ENCODE peak calls at places on chromosomes 5 and 9, in eight cellular contexts. R is endothelial cell of umbilical vein, X is K562, U is A549, A is HCT116, I is HepG2, B is GM12878, N is H1. H is an unnamed sample.

GRCh38 chr5:136769900-136770684 is 404.7 kb upstream of the TRPC7 start:
- DNase-seq in N (peak), I (peak), R (peak), U (peak), B (no peak), A (peak), X (peak), H (peak)

GRCh38 chr5:143968071-143968878 is 156.3 kb downstream of the HMHB1 start:
- DNase-seq in U (peak), B (peak), X (peak), A (peak), N (no peak), I (peak), R (peak), H (peak)

GRCh38 chr5:119360905-119361605 is 5.2 kb downstream of the TNFAIP8 start:
- DNase-seq in R (no peak), B (no peak), N (no peak), I (no peak), A (no peak), X (no peak), U (no peak), H (no peak)

GRCh38 chr5:112923148-112923917 is 1.3 kb upstream of the REEP5 start:
- DNase-seq in A (no peak), I (no peak), X (peak), U (no peak), N (no peak), B (peak), R (no peak), H (peak)

GRCh38 chr9:134626576-134627416 is 14.8 kb upstream of the COL5A1 start:
- DNase-seq in I (no peak), N (no peak), B (no peak), R (no peak), X (no peak), U (no peak), A (no peak), H (no peak)

GRCh38 chr5:142600611-142601360 is 85.1 kb downstream of the FGF1 start:
- DNase-seq in A (no peak), N (no peak), I (peak), B (no peak), U (no peak), X (peak), R (peak), H (no peak)

GRCh38 chr9:89109666-89110065 is 69.0 kb downstream of the SHC3 start:
- DNase-seq in R (no peak), B (no peak), A (no peak), N (no peak), X (no peak), I (no peak), U (no peak), H (no peak)

GRCh38 chr9:126938332-126938731 is 23.8 kb downstream of the RALGPS1 start:
- DNase-seq in I (no peak), N (no peak), B (no peak), X (no peak), R (no peak), A (no peak), U (no peak), H (no peak)

GRCh38 chr5:108728566-108729305 is 19.0 kb upstream of the FER start:
- DNase-seq in I (no peak), R (peak), U (no peak), A (no peak), B (no peak), N (no peak), X (peak), H (peak)

GRCh38 chr9:70021026-70021571 is 22.5 kb upstream of the MAMDC2 start:
- DNase-seq in X (no peak), U (no peak), A (no peak), N (no peak), B (no peak), R (peak), I (no peak), H (no peak)

GRCh38 chr5:83401122-83401620 is 70.4 kb upstream of the VCAN start:
- DNase-seq in N (no peak), X (no peak), A (no peak), I (no peak), B (peak), R (no peak), U (no peak), H (peak)

GRCh38 chr9:96126321-96126881 is 175.6 kb downstream of the HSD17B3 start:
- DNase-seq in U (no peak), N (no peak), B (no peak), X (no peak), A (no peak), I (no peak), R (no peak), H (no peak)

GRCh38 chr9:124473310-124473709 is 23.1 kb downstream of the ADGRD2 start:
- DNase-seq in A (no peak), U (no peak), B (no peak), X (no peak), R (no peak), N (no peak), I (peak), H (no peak)

GRCh38 chr9:32578976-32579375 is 6.0 kb upstream of the NDUFB6 start:
- DNase-seq in I (no peak), A (no peak), R (no peak), U (no peak), N (no peak), X (no peak), B (no peak), H (no peak)

GRCh38 chr9:32577316-32577715 is 4.4 kb upstream of the NDUFB6 start:
- DNase-seq in A (no peak), N (no peak), X (no peak), B (no peak), R (no peak), U (no peak), I (no peak), H (no peak)

GRCh38 chr9:32570262-32570661 is 2.7 kb downstream of the NDUFB6 start:
- DNase-seq in X (no peak), R (no peak), N (no peak), U (no peak), B (no peak), I (no peak), A (no peak), H (no peak)

GRCh38 chr9:32571969-32572899 is 725 bp downstream of the NDUFB6 start:
- DNase-seq in X (peak), B (peak), A (peak), I (peak), U (peak), N (peak), R (peak), H (peak)

GRCh38 chr9:32572900-32573523 is at the start of gene NDUFB6:
- DNase-seq in X (peak), U (peak), A (peak), R (peak), N (peak), I (peak), B (peak), H (peak)
- TF ChIP-seq POLR2A in X (peak), U (peak), A (peak), R (peak), N (peak), I (peak), B (peak), H (peak)

GRCh38 chr5:150763023-150763793 is 4.4 kb upstream of the DCTN4 start:
- DNase-seq in I (peak), N (no peak), A (no peak), R (no peak), B (no peak), X (peak), U (no peak), H (peak)
- TF ChIP-seq MAX in I (no peak), N (no peak), A (no peak), R (no peak), B (no peak), X (no peak), U (no peak), H (no peak)

DNA sequence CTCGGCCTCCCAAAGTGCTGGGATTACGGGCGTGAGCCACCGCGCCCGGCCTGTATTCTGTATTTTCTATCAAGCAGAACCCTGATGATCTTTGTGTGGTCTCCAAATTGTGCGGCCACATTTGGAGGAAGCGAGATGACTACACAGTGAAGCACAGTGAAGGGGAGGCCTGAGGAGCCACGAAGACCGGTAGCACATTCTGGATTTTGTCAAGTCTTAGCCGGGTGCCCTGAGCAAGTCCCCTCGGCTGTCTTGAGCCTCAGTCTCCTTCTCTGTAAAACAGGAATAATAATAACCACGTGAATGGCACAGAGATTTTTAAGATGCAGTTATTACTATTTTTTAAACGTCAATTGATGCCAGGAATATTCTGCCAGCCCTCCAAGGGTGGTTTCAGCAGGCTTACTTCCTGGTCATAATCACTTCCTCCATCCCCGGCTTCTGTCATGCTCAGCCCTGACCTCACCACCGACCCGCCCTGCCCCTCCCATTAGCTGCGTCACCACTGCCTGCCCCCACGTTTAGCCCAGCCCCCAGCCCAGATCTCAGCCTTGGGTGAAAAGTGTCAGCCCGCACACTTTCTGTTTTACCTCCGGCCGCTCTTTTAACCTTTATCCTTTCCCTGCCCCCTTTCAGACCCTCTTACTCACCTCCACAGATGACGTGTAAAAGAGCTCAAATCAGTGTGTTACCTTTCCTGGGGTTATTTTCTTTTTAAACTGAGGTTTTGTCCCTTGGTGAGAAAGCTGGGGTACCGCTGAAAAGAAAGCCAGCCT is 27.0 kb upstream of the ERGIC1 start:
- DNase-seq in X (peak), A (peak), N (peak), I (peak), B (peak), R (peak), U (peak), H (peak)
- TF ChIP-seq POLR2A in X (peak), A (no peak), N (no peak), I (peak), B (peak), R (peak), U (peak), H (no peak)

GRCh38 chr5:10621837-10622236 is 58.0 kb downstream of the ANKRD33B start:
- DNase-seq in I (no peak), U (no peak), R (peak), N (no peak), B (no peak), X (no peak), A (no peak), H (peak)
- TF ChIP-seq MAX in I (no peak), U (no peak), R (no peak), N (no peak), B (no peak), X (no peak), A (no peak), H (no peak)

GRCh38 chr5:134153241-134153640 is 23.5 kb downstream of the SKP1 start:
- DNase-seq in I (no peak), N (no peak), X (no peak), A (no peak), R (no peak), B (no peak), U (no peak), H (no peak)
- TF ChIP-seq POLR2A in I (no peak), N (no peak), X (no peak), A (no peak), R (no peak), B (no peak), U (no peak), H (no peak)